ENCODE peak calls at places on chromosomes 6 and 20, in eight cellular contexts. S, F, B, A, V, M, E and T are unnamed samples.

GRCh38 chr6:7381092-7381491 is 8.4 kb downstream of the CAGE1 start:
- DNase-seq in F (peak; percentile 2), S (no peak), B (no peak), E (no peak), M (no peak), A (no peak), V (no peak), T (no peak)

GRCh38 chr6:110951008-110951407 is 7.5 kb upstream of the GTF3C6 start:
- DNase-seq in V (no peak), B (no peak), S (no peak), M (no peak), A (no peak), F (no peak), E (no peak), T (no peak)

GRCh38 chr20:58384821-58385220 is 4.2 kb upstream of the VAPB start:
- DNase-seq in E (no peak), B (no peak), A (no peak), M (no peak), S (no peak), F (no peak), V (no peak), T (no peak)

GRCh38 chr6:2708456-2708855 is 42.3 kb downstream of the MYLK4 start:
- DNase-seq in B (no peak), E (no peak), V (no peak), A (no peak), S (no peak), F (no peak), M (no peak), T (no peak)

GRCh38 chr6:56145616-56146015 is 101.8 kb downstream of the COL21A1 start:
- DNase-seq in M (no peak), A (no peak), F (no peak), S (no peak), B (no peak), E (no peak), V (no peak), T (no peak)

GRCh38 chr20:58268936-58269619 is 40.4 kb upstream of the RAB22A start:
- DNase-seq in E (no peak), F (no peak), B (no peak), S (no peak), M (no peak), V (no peak), A (no peak), T (no peak)

GRCh38 chr20:40741507-40742106 is 52.6 kb upstream of the MAFB start:
- DNase-seq in S (peak; percentile 88), M (peak; percentile 37), E (peak; percentile 69), F (peak; percentile 59), A (no peak), V (peak; percentile 43), B (peak; percentile 32), T (no peak)

GRCh38 chr20:46159101-46159897 is 41.2 kb downstream of the CD40 start:
- DNase-seq in E (no peak), M (no peak), V (no peak), A (peak; percentile 16), S (peak; percentile 4), B (no peak), F (no peak), T (no peak)

GRCh38 chr6:3888153-3888957 is 39.2 kb downstream of the FAM50B start:
- DNase-seq in F (no peak), E (no peak), B (peak; percentile 59), V (no peak), M (no peak), S (no peak), A (peak; percentile 40), T (no peak)

GRCh38 chr6:8059129-8059528 is 5.1 kb downstream of the BLOC1S5 start:
- DNase-seq in V (no peak), S (peak; percentile 51), B (no peak), E (no peak), A (no peak), M (no peak), F (no peak), T (no peak)

GRCh38 chr20:63366658-63367360 is 5.7 kb upstream of the CHRNA4 start:
- DNase-seq in S (no peak), V (no peak), M (no peak), F (peak; percentile 44), E (no peak), B (no peak), A (no peak), T (no peak)

GRCh38 chr20:9884061-9884460 is 45.2 kb upstream of the PAK5 start:
- DNase-seq in B (no peak), F (peak; percentile 6), S (no peak), E (no peak), M (no peak), V (no peak), A (no peak), T (no peak)

GRCh38 chr20:63648895-63649589 is 4.2 kb downstream of the STMN3 start:
- DNase-seq in M (no peak), F (no peak), E (no peak), S (no peak), V (no peak), A (no peak), B (no peak), T (no peak)

GRCh38 chr6:3263091-3263490 is 4.3 kb downstream of the PSMG4 start:
- DNase-seq in A (peak; percentile 42), E (no peak), F (no peak), B (no peak), M (no peak), S (no peak), V (no peak), T (no peak)

GRCh38 chr6:77143659-77144447 is 319.4 kb downstream of the HTR1B start:
- DNase-seq in A (no peak), V (no peak), M (no peak), E (no peak), B (no peak), F (no peak), S (no peak), T (no peak)

GRCh38 chr6:116682334-116682712 is 1.3 kb downstream of the KPNA5 start:
- DNase-seq in M (peak; percentile 46), A (no peak), F (peak; percentile 19), B (no peak), E (no peak), S (peak; percentile 20), V (no peak), T (no peak)

GRCh38 chr6:89145461-89145961 is 344 bp upstream of the PM20D2 start:
- DNase-seq in M (peak; percentile 39), V (no peak), S (peak; percentile 74), E (peak; percentile 49), A (no peak), B (no peak), F (peak; percentile 2), T (no peak)

DNA sequence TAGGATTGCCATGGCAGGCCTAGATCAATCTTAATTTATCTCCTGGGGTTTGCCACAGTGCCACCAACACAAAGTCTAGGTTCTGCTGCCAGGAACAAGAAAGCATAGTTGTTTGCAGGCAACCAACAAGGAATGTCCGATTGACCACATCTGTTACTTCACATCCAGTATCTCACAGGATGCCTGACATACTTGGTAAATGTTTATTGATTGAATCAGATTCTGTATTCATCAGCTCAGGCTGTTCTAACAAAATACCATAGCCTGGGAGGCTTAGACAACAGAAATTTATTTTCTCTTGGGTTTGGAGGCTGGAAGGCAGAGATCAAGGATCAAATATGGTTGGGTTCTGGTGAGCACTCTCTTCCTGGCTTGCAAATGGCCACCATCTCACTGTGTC is 26.3 kb upstream of the MC3R start:
- DNase-seq in E (no peak), F (no peak), S (no peak), A (no peak), M (peak; percentile 68), B (no peak), V (no peak), T (no peak)
- H3K9me3 ChIP-seq in E (no peaks in the 10 kb centered on the region), F (no peaks in the 10 kb centered on the region), S (no peaks in the 10 kb centered on the region), A (no peaks in the 10 kb centered on the region), M (peaks cover 13% of the 10 kb centered on the region), B (no peaks in the 10 kb centered on the region), V (no peaks in the 10 kb centered on the region), T (no peaks in the 10 kb centered on the region)

DNA sequence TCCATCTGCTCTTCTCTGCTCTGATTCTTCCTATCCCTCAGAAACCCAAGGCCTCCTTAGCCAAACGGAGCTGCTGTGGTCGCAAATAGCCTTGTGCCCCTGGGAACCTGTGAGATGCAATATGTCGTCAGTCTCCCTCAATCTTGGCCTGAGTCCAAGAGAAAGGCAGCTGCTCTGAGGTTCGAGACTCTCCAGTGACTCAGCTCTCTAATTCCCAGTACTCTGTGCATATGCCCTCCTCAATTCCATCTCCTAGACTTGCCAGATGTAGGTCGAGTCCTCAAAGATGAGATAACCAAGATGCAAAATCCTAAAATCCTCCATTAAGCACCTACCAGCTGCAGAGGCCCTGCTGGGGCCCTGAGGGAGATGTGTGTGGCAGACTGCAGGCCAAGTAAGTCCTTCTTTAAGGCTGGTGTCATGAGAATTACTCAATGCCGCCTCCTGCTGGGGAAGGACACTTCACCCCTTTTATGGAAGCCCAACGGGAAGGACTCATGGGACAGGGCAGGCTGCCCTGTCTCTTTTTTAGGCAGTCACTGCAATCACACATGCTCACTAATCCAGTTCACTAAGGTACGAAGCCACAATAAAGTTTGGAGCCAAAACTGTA is 28.5 kb downstream of the C6orf15 start:
- DNase-seq in E (peak; percentile 70), B (no peak), S (peak; percentile 58), F (peak; percentile 79), M (no peak), A (no peak), V (peak; percentile 34), T (no peak)
- TF ChIP-seq CTCF in E (peak; percentile 34), B (peak; percentile 26), S (peak; percentile 63), F (peak; percentile 59), M (no peak), A (no peak), V (peak; percentile 37), T (peak; percentile 45)

DNA sequence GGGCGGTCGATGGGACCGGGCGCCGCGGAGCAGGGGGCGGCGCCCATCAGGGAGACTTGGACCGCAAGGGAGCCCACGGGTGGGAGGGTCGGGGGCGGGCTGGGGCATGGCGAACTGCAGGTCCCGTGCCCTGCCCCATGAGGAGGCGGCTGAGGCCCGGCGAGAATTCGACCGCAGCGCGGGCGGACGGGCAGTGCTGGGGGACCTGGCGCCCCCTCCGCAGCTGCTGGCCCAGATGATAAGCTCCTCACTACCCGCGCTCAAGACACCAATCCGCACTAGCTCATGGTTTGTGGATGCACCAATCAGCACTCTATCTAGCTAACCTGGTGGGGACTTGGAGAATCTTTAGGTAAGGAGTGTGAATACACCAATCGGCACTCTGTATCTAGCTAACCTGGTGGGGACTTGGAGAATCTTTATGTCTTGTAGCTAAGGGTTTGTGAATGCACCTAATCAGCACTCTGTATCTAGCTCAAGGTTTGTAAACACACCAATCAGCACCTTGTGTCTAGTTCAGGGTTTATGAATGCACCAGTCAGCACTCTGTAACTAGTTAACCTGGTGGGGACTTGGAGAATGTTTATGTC is 38.5 kb downstream of the TRIM27 start:
- DNase-seq in E (no peak), M (no peak), S (no peak), B (no peak), V (no peak), A (no peak), F (no peak), T (no peak)
- H3K4me3 ChIP-seq in E (peak overlapping the region; percentile 11), M (no peak overlapping the region), S (no peak overlapping the region), B (no peak overlapping the region), V (no peak overlapping the region), A (no peak overlapping the region), F (no peak overlapping the region), T (no peak overlapping the region)

GRCh38 chr6:22754111-22754510 is 184.7 kb downstream of the HDGFL1 start:
- DNase-seq in E (no peak), F (no peak), A (no peak), B (no peak), S (no peak), V (no peak), M (no peak), T (no peak)

GRCh38 chr6:22752522-22752921 is 183.2 kb downstream of the HDGFL1 start:
- DNase-seq in B (no peak), A (no peak), M (no peak), S (no peak), E (no peak), V (no peak), F (no peak), T (no peak)

GRCh38 chr6:22756365-22756764 is 187.0 kb downstream of the HDGFL1 start:
- DNase-seq in F (no peak), M (peak; percentile 76), S (no peak), B (no peak), V (no peak), A (no peak), E (no peak), T (no peak)

GRCh38 chr6:22755605-22756004 is 186.2 kb downstream of the HDGFL1 start:
- DNase-seq in B (no peak), V (no peak), F (no peak), M (no peak), S (no peak), A (no peak), E (no peak), T (no peak)
- H3K9me3 ChIP-seq in B (no peaks in the 10 kb centered on the region), V (no peaks in the 10 kb centered on the region), F (no peaks in the 10 kb centered on the region), M (no peaks in the 10 kb centered on the region), S (no peaks in the 10 kb centered on the region), A (no peaks in the 10 kb centered on the region), E (no peaks in the 10 kb centered on the region), T (no peaks in the 10 kb centered on the region)